ENCODE peak calls at places on chromosomes 13 and 19, in eight cellular contexts. C, Z, B, S, T, R, N and K are unnamed samples.

GRCh38 chr13:45092668-45093067 is 27.6 kb upstream of the GTF2F2 start:
- DNase-seq in C (no peak), Z (no peak), B (no peak), S (no peak), T (no peak), R (no peak), N (no peak), K (no peak)

GRCh38 chr13:45674908-45675307 is 27.2 kb upstream of the CBY2 start:
- DNase-seq in C (peak), Z (no peak), B (no peak), S (peak), T (no peak), R (no peak), N (no peak), K (no peak)

GRCh38 chr19:27774827-27775226 is 1438.1 kb downstream of the UQCRFS1 start:
- DNase-seq in C (no peak), Z (no peak), B (no peak), S (no peak), T (no peak), R (no peak), N (no peak), K (no peak)

GRCh38 chr13:21355304-21355703 is 103.8 kb downstream of the ZDHHC20 start:
- DNase-seq in C (no peak), Z (no peak), B (no peak), S (no peak), T (no peak), R (no peak), N (no peak), K (no peak)

GRCh38 chr13:21354721-21355120 is 104.4 kb downstream of the ZDHHC20 start:
- DNase-seq in C (no peak), Z (no peak), B (no peak), S (no peak), T (no peak), R (no peak), N (no peak), K (no peak)

GRCh38 chr19:17339088-17339741 is 1.9 kb downstream of the GTPBP3 start:
- DNase-seq in C (no peak), Z (no peak), B (peak), S (no peak), T (no peak), R (no peak), N (no peak), K (no peak)

GRCh38 chr13:23453132-23453531 is 19.6 kb upstream of the SACS start:
- DNase-seq in C (no peak), Z (no peak), B (no peak), S (no peak), T (no peak), R (no peak), N (no peak), K (no peak)

GRCh38 chr19:17243854-17244617 is 1.7 kb downstream of the NR2F6 start:
- DNase-seq in C (peak), Z (peak), B (peak), S (no peak), T (peak), R (no peak), N (peak), K (peak)

GRCh38 chr13:43331676-43332075 is 308.3 kb downstream of the DNAJC15 start:
- DNase-seq in C (peak), Z (no peak), B (no peak), S (peak), T (no peak), R (no peak), N (no peak), K (no peak)

GRCh38 chr19:55442372-55443044 is 592 bp downstream of the SHISA7 start:
- DNase-seq in C (no peak), Z (no peak), B (no peak), S (no peak), T (no peak), R (no peak), N (no peak), K (no peak)

GRCh38 chr13:77786888-77787287 is 89.4 kb downstream of the SLAIN1 start:
- DNase-seq in C (peak), Z (no peak), B (no peak), S (no peak), T (no peak), R (no peak), N (no peak), K (no peak)

GRCh38 chr19:3712663-3713531 is 4.7 kb downstream of the TJP3 start:
- DNase-seq in C (no peak), Z (no peak), B (peak), S (no peak), T (no peak), R (peak), N (no peak), K (no peak)

GRCh38 chr13:96338030-96338429 is 248.1 kb downstream of the HS6ST3 start:
- DNase-seq in C (no peak), Z (no peak), B (no peak), S (no peak), T (no peak), R (no peak), N (no peak), K (no peak)

GRCh38 chr19:35977446-35978222 is 17.4 kb upstream of the SDHAF1 start:
- DNase-seq in C (no peak), Z (no peak), B (no peak), S (no peak), T (no peak), R (peak), N (no peak), K (no peak)

GRCh38 chr19:1852729-1853128 is 4.4 kb upstream of the REXO1 start:
- DNase-seq in C (no peak), Z (no peak), B (no peak), S (no peak), T (peak), R (no peak), N (no peak), K (no peak)
- H3K4me3 ChIP-seq in C (no peak), Z (no peak), B (no peak), S (no peak), T (no peak), R (no peak), N (no peak), K (no peak)

GRCh38 chr19:12055784-12056183 is 3.0 kb upstream of the ZNF878 start:
- DNase-seq in C (no peak), Z (no peak), B (no peak), S (no peak), T (no peak), R (no peak), N (no peak), K (no peak)

GRCh38 chr19:12047868-12048267 is 4.9 kb downstream of the ZNF878 start:
- DNase-seq in C (no peak), Z (no peak), B (no peak), S (no peak), T (no peak), R (no peak), N (no peak), K (no peak)

GRCh38 chr19:12052057-12052570 is 647 bp downstream of the ZNF878 start:
- DNase-seq in C (no peak), Z (no peak), B (peak), S (no peak), T (no peak), R (no peak), N (no peak), K (no peak)

DNA sequence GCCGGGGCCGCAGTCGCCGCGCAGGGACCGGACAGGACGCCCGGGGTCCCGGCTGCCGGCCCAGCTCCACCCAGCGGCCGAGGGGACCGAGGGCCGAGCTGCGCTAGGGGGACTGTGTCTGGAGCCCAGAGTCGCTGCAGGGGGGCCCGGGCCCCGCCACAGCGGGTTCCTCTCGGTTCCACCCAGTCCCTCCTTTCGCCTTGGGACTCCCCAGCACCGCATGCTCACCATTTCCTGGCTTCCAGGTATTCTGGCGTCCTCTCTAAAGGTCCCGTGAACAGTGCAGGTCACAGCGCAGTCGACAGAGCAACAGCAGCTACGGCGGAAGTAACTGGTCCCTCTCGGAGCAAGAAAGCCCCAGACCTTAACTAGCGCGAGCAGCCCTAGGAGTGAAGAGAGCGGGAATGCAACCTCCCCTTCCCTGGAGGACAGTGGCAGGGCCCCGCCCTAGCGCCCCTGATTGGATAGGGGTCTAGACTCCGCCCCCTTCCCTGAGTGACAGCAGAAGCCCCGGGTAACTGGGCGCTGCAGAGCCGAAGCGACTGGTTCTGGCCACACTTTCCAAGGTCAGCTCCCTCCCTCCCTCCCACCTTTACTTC is at the start of gene ZNF878:
- DNase-seq in C (peak), Z (peak), B (peak), S (peak), T (peak), R (no peak), N (peak), K (peak)
- H3K27ac ChIP-seq in C (no peak), Z (peak), B (peak), S (no peak), T (peak), R (no peak), N (peak), K (peak)

GRCh38 chr19:20422616-20423205 is 142.9 kb downstream of the ZNF737 start:
- DNase-seq in C (no peak), Z (no peak), B (no peak), S (no peak), T (no peak), R (no peak), N (no peak), K (no peak)
- H3K4me3 ChIP-seq in C (peak), Z (peak), B (peak), S (peak), T (peak), R (no peak), N (peak), K (peak)

GRCh38 chr13:85582890-85583289 is 216.3 kb downstream of the SLITRK6 start:
- DNase-seq in C (no peak), Z (no peak), B (no peak), S (no peak), T (no peak), R (no peak), N (no peak), K (no peak)
- H3K27ac ChIP-seq in C (no peak), Z (no peak), B (no peak), S (no peak), T (no peak), R (no peak), N (no peak), K (no peak)

GRCh38 chr13:53200498-53201453 is 172.2 kb downstream of the OLFM4 start:
- DNase-seq in C (peak), Z (no peak), B (peak), S (no peak), T (peak), R (no peak), N (no peak), K (no peak)
- H3K4me3 ChIP-seq in C (no peak), Z (no peak), B (no peak), S (no peak), T (no peak), R (no peak), N (no peak), K (no peak)

DNA sequence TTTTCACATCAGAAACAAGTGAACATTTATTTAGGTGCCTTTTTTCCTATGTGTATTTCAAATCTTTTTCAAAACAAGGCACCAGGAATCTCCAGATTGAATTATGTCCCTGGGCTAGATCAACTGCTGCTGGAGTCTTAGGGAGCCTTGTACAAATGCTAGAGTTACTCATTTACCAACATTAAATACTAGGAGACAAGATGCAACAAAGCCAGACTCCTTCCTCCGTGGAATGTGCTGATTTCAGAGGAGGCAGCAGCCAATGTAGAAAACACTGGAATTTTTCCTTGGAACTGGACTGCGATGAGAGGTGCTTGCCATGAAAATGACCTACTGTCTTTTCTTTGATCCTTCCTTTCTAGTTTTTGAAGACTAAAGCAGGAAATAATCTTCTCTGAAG is 1514.7 kb upstream of the MIR17HG start:
- DNase-seq in C (no peak), Z (no peak), B (no peak), S (no peak), T (no peak), R (no peak), N (no peak), K (no peak)
- H3K27ac ChIP-seq in C (no peak), Z (no peak), B (no peak), S (no peak), T (no peak), R (no peak), N (no peak), K (no peak)

GRCh38 chr19:41328818-41329220 is 18.8 kb downstream of the CCDC97 start:
- DNase-seq in C (no peak), Z (no peak), B (no peak), S (no peak), T (no peak), R (no peak), N (no peak), K (no peak)

GRCh38 chr19:41327076-41327475 is 17.1 kb downstream of the CCDC97 start:
- DNase-seq in C (no peak), Z (no peak), B (no peak), S (no peak), T (no peak), R (no peak), N (no peak), K (no peak)

GRCh38 chr19:41325947-41326706 is 16.2 kb downstream of the CCDC97 start:
- DNase-seq in C (peak), Z (no peak), B (no peak), S (peak), T (no peak), R (no peak), N (no peak), K (no peak)

GRCh38 chr19:41327499-41328156 is 17.7 kb downstream of the CCDC97 start:
- DNase-seq in C (peak), Z (peak), B (peak), S (no peak), T (peak), R (no peak), N (no peak), K (no peak)

GRCh38 chr19:41328157-41328817 is 18.3 kb downstream of the CCDC97 start:
- DNase-seq in C (peak), Z (no peak), B (no peak), S (no peak), T (no peak), R (no peak), N (no peak), K (no peak)
- H3K4me3 ChIP-seq in C (no peak), Z (no peak), B (peak), S (no peak), T (peak), R (no peak), N (no peak), K (no peak)

GRCh38 chr19:7226749-7227148 is 67.5 kb downstream of the INSR start:
- DNase-seq in C (no peak), Z (no peak), B (no peak), S (no peak), T (no peak), R (no peak), N (no peak), K (no peak)

GRCh38 chr19:7230826-7231225 is 63.4 kb downstream of the INSR start:
- DNase-seq in C (no peak), Z (peak), B (no peak), S (no peak), T (peak), R (no peak), N (no peak), K (peak)

GRCh38 chr19:7228935-7229541 is 65.2 kb downstream of the INSR start:
- DNase-seq in C (no peak), Z (no peak), B (no peak), S (no peak), T (no peak), R (no peak), N (no peak), K (no peak)

GRCh38 chr19:7227735-7228134 is 66.5 kb downstream of the INSR start:
- DNase-seq in C (no peak), Z (no peak), B (no peak), S (no peak), T (no peak), R (no peak), N (no peak), K (no peak)

DNA sequence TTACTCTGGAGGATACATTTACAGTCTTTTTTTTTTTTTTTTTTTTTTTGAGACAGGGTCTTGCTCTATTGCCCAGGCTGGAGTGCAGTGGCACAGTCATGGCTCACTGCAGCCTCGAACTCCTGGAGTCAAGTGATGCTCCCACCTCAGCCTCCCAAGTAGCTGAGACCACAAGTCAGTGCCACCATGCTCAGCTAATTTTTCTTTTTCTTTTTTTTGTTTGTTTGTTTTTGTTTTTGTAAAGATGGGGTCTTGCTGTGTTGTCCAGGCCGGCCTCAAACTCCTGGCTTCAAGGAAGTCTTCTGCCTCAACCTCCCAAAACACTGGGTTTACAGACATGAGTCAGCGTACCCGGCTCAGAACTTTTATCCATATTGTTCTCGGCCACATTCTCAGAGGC is 64.5 kb downstream of the INSR start:
- DNase-seq in C (no peak), Z (no peak), B (no peak), S (no peak), T (no peak), R (no peak), N (no peak), K (no peak)
- H3K27ac ChIP-seq in C (no peak), Z (no peak), B (no peak), S (no peak), T (no peak), R (no peak), N (no peak), K (no peak)